ENCODE peak calls at places on chromosome 17, in five cellular contexts. X is A549, Y is K562, O is H1, U is GM12878. D is an unnamed sample.

GRCh38 chr17:32111141-32111771 is 31.0 kb upstream of the RHOT1 start:
- DNase-seq in X (peak; percentile 68), Y (peak; percentile 46), O (peak; percentile 39), U (no peak), D (peak; percentile 52)

GRCh38 chr17:27569884-27570577 is 61.0 kb upstream of the LGALS9 start:
- DNase-seq in X (no peak), Y (peak; percentile 74), O (no peak), U (no peak), D (peak; percentile 87)

GRCh38 chr17:80663783-80664206 is 119.2 kb downstream of the RPTOR start:
- DNase-seq in X (no peak), Y (no peak), O (no peak), U (no peak), D (no peak)

GRCh38 chr17:82213251-82214011 is 789 bp upstream of the CCDC57 start:
- DNase-seq in X (peak; percentile 84), Y (peak; percentile 69), O (no peak), U (no peak), D (peak; percentile 59)

GRCh38 chr17:81927653-81928496 is at the start of gene MAFG:
- DNase-seq in X (peak; percentile 98), Y (peak; percentile 88), O (peak; percentile 70), U (peak; percentile 48), D (peak; percentile 94)

GRCh38 chr17:43917348-43918025 is 10.2 kb upstream of the MPP2 start:
- DNase-seq in X (peak; percentile 43), Y (peak; percentile 37), O (no peak), U (no peak), D (no peak)

GRCh38 chr17:59893617-59894100 is 738 bp downstream of the RPS6KB1 start:
- DNase-seq in X (peak; percentile 34), Y (no peak), O (no peak), U (no peak), D (peak; percentile 39)

GRCh38 chr17:2123467-2124251 is 68.8 kb downstream of the HIC1 start:
- DNase-seq in X (no peak), Y (no peak), O (no peak), U (no peak), D (no peak)

GRCh38 chr17:18176152-18176551 is 7.5 kb upstream of the ALKBH5 start:
- DNase-seq in X (no peak), Y (no peak), O (no peak), U (no peak), D (no peak)

GRCh38 chr17:47888293-47888692 is 7.7 kb upstream of the SP2 start:
- DNase-seq in X (no peak), Y (no peak), O (no peak), U (no peak), D (no peak)

GRCh38 chr17:57612202-57613071 is 132.7 kb downstream of the CCDC182 start:
- DNase-seq in X (no peak), Y (peak; percentile 32), O (no peak), U (peak; percentile 38), D (peak; percentile 27)

GRCh38 chr17:45731459-45731858 is 52.7 kb upstream of the CRHR1 start:
- DNase-seq in X (no peak), Y (no peak), O (no peak), U (no peak), D (no peak)

GRCh38 chr17:77266213-77266612 is 125.4 kb downstream of the SEC14L1 start:
- DNase-seq in X (no peak), Y (no peak), O (no peak), U (no peak), D (no peak)

GRCh38 chr17:7354262-7354781 is 634 bp upstream of the TMEM95 start:
- DNase-seq in X (peak; percentile 42), Y (no peak), O (no peak), U (no peak), D (no peak)

DNA sequence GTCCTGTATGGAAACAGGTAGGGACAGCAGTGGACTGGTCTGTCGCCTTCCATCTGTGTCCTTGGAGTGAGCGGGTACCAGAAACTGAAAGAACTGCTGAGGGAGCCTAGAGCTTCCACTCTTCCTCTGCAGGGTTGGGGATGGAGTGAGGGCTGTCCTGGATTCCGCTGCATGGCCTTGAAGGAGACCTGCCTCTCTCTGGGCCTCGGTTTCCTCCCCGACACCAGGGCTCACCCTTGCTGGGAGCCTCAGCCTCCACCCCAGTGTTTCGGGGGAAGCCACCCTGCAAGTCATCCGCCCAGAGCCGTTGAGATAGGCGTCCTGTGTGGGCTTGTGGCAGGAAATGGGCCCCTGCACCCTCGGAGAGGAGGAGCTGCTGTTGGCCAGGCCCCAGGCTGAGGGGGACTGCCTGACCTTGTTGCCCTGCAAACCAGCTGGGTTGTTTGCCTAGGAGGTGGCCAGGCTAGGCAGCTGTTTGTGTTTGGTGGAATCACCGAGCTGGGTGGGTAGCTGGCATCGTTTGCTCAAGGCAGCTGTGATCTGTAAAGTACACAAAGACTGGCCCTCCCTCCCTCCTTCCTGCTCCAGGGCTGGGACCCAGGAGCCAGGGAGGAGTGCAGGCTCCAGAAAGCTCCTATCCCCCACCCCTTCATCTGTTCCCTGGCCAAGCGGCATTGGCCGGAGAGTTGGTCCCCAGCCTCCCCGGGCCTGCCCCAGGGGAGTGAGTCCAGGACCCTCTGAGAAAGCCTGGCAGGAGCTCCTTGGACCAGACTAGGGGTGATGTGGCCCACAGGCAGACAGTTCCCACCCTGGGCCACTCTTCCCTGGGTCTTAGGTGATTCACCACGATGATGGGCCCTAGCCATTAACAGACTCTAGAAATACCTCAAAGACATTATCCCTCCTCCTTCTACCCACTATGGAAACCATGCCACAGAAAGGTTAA is 1.3 kb downstream of the RAB37 start:
- DNase-seq in X (peak; percentile 81), Y (no peak), O (no peak), U (peak; percentile 60), D (peak; percentile 82)
- TF ChIP-seq KDM1A in X (no peak), Y (no peak), O (no peak), U (no peak), D (no peak)

DNA sequence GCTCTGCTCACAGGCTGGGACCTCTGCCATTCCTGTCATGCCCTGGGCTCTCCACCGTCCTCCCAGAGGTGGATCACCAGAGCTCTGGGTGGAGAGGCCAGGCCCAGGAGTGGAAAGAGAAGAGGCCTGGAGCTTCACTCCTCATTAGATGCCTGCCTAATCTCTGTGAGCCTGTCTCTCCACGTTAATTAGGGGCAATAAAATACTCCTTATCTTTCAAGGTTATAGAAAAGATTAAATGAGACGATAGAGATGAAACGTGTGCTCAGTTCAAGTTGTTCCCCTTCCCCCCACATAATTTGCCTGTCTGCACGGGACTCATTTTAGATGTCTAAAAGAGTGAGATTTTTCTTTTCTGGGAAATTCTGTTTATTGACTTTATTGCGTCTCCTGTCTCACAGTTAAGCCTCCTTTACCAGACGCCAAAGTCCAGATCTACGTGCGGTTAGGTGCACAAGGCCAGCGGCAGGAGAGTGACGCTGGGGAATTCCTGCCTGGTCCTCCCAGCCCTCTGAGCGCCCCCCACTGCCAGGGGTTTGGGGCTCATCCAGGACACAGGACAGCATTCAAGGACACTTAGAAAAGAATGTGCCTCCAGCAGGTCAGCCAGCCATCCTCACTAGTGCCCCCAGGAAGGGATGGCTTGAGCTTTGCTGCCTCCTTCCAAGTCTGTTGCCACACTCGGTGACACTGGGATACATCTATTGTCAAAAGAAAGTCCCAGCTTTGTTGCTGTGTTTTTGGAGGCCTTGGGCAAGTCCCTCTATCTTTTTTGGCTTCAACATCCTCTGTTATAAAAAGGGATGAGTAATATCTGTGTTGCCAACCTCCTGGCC is 42.3 kb downstream of the TBX4 start:
- DNase-seq in X (no peak), Y (no peak), O (no peak), U (no peak), D (peak; percentile 77)
- TF ChIP-seq KDM1A in X (no peak), Y (no peak), O (no peak), U (no peak), D (peak; percentile 38)

GRCh38 chr17:64017381-64017980 is 3.0 kb downstream of the ICAM2 start:
- DNase-seq in X (no peak), Y (peak; percentile 17), O (no peak), U (no peak), D (no peak)

GRCh38 chr17:64022631-64023063 is 2.2 kb upstream of the ICAM2 start:
- DNase-seq in X (no peak), Y (peak; percentile 49), O (no peak), U (no peak), D (no peak)

GRCh38 chr17:64016974-64017373 is 3.5 kb downstream of the ICAM2 start:
- DNase-seq in X (no peak), Y (no peak), O (no peak), U (no peak), D (no peak)

GRCh38 chr17:64019486-64020067 is 856 bp downstream of the ICAM2 start:
- DNase-seq in X (no peak), Y (no peak), O (no peak), U (peak; percentile 46), D (no peak)

DNA sequence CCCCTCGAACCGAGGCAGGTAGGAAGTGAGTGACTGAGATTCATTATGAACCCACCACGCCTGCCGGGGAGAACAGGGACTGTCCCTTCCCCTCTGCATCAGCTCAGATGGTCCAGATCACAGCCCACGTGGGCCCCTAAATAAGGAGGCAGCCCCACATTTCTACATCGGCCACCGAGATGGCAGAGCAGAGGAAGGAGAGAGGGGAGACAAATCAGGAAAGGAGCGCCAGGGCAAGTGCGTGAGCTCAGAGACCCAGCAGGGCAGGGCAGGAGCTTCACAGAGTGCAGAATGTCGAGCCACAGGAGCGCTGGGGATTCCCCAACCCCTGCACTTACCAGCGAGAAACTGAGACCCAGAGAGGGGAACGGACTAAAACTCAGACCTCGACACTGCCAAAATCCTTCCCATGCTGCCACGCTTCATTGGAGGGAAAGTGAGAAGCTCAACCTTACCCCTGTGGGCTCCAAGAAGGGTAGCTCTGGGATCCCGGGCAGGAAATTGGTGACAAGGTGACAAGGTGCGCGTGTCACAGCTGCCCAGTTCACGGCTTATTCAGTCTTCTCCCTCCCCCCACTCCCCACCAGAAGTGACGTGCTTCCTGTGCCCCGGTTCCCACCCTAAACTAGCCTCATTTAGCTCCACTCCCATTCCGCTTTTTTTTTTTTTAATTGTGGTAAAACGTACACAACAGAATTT is at the start of gene ICAM2:
- DNase-seq in X (no peak), Y (no peak), O (no peak), U (peak; percentile 90), D (no peak)
- TF ChIP-seq KDM1A in X (no peak), Y (no peak), O (no peak), U (no peak), D (no peak)

GRCh38 chr17:1091885-1092284 is 87.9 kb downstream of the ABR start:
- DNase-seq in X (no peak), Y (no peak), O (no peak), U (no peak), D (no peak)

GRCh38 chr17:1087381-1088241 is 90.7 kb downstream of the TIMM22 start:
- DNase-seq in X (peak; percentile 84), Y (peak; percentile 81), O (no peak), U (no peak), D (no peak)

GRCh38 chr17:1089915-1090314 is 89.9 kb downstream of the ABR start:
- DNase-seq in X (no peak), Y (no peak), O (no peak), U (no peak), D (no peak)

GRCh38 chr17:1091190-1091534 is 88.6 kb downstream of the ABR start:
- DNase-seq in X (no peak), Y (no peak), O (no peak), U (no peak), D (no peak)

DNA sequence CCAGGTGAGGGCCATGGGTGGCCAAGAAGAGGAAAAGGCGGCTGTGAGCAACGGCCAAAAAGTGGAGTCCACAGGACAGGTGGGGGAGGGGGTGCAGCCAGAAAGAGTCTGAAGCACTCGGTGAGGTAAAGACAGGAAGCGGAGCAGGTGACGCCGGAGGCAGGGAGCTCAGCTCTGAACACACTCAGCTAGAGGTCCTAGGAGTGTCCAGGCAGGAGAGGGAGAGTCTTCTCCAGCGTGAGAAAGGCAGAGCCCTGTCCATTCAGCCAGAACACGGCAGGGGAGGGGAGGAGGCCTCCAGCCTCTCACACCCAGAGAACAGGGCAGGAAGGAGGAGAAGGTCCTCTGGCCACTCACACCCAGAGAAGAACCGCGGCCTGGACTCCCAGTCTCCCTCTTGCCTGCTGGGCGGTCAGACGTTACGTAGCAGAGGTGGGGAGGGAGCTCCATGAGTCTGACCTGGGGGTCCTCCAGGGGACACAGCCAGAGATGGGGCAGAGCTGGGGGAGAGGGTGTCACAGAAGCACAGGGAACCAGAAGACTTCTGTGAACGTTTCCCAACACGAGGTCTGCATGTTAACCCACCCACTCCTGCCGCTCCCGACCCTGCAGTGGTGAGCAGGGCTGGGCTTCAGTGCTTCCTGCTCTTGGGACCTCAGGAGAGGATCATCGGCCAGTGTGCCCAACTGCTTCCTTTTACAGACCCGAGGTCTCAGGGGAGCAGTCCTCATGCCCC is 89.2 kb downstream of the ABR start:
- DNase-seq in X (no peak), Y (no peak), O (no peak), U (no peak), D (no peak)
- TF ChIP-seq KDM1A in X (no peak), Y (no peak), O (no peak), U (no peak), D (no peak)